ENCODE peak calls at places on chromosomes 6 and 20, in seven cellular contexts. One of them, this sample, is unnamed.
A peak's percentile ranks its signal among the peaks of the same experiment; 100 is the strongest.

GRCh38 chr6:41581381-41581991 is 35.3 kb downstream of the FOXP4 start:
- DNase-seq in lower leg skin: no peak
- DNase-seq in Calu3: no peak
- DNase-seq in BE2C: peak; percentile 89
- DNase-seq in omental fat pad: no peak
- DNase-seq in fibroblast of lung: peak; percentile 80
- DNase-seq in mesothelial cell of epicardium: no peak
- DNase-seq in this sample: no peak

GRCh38 chr20:37917436-37917835 is 14.5 kb downstream of the VSTM2L start:
- DNase-seq in lower leg skin: no peak
- DNase-seq in Calu3: no peak
- DNase-seq in BE2C: no peak
- DNase-seq in omental fat pad: no peak
- DNase-seq in fibroblast of lung: no peak
- DNase-seq in mesothelial cell of epicardium: no peak
- DNase-seq in this sample: no peak

GRCh38 chr20:25382704-25383370 is 7.8 kb downstream of the ABHD12 start:
- DNase-seq in lower leg skin: no peak
- DNase-seq in Calu3: no peak
- DNase-seq in BE2C: no peak
- DNase-seq in omental fat pad: no peak
- DNase-seq in fibroblast of lung: no peak
- DNase-seq in mesothelial cell of epicardium: no peak
- DNase-seq in this sample: no peak

GRCh38 chr6:140932909-140933308 is 1199.8 kb upstream of the GJE1 start:
- DNase-seq in lower leg skin: no peak
- DNase-seq in Calu3: no peak
- DNase-seq in BE2C: no peak
- DNase-seq in omental fat pad: no peak
- DNase-seq in fibroblast of lung: no peak
- DNase-seq in mesothelial cell of epicardium: no peak
- DNase-seq in this sample: no peak

GRCh38 chr6:47372318-47372717 is 62.6 kb upstream of the TNFRSF21 start:
- DNase-seq in lower leg skin: no peak
- DNase-seq in Calu3: no peak
- DNase-seq in BE2C: no peak
- DNase-seq in omental fat pad: no peak
- DNase-seq in fibroblast of lung: no peak
- DNase-seq in mesothelial cell of epicardium: no peak
- DNase-seq in this sample: no peak

GRCh38 chr6:82588020-82588419 is 224.4 kb downstream of the TPBG start:
- DNase-seq in lower leg skin: no peak
- DNase-seq in Calu3: no peak
- DNase-seq in BE2C: no peak
- DNase-seq in omental fat pad: no peak
- DNase-seq in fibroblast of lung: no peak
- DNase-seq in mesothelial cell of epicardium: no peak
- DNase-seq in this sample: no peak

GRCh38 chr20:18011951-18012645 is 43.3 kb downstream of the MGME1 start:
- DNase-seq in lower leg skin: no peak
- DNase-seq in Calu3: no peak
- DNase-seq in BE2C: no peak
- DNase-seq in omental fat pad: no peak
- DNase-seq in fibroblast of lung: no peak
- DNase-seq in mesothelial cell of epicardium: no peak
- DNase-seq in this sample: no peak

GRCh38 chr6:160462116-160462515 is 113.9 kb downstream of the SLC22A3 start:
- DNase-seq in lower leg skin: no peak
- DNase-seq in Calu3: no peak
- DNase-seq in BE2C: no peak
- DNase-seq in omental fat pad: no peak
- DNase-seq in fibroblast of lung: no peak
- DNase-seq in mesothelial cell of epicardium: no peak
- DNase-seq in this sample: no peak

GRCh38 chr6:17278289-17279061 is 2.7 kb upstream of the RBM24 start:
- DNase-seq in lower leg skin: no peak
- DNase-seq in Calu3: no peak
- DNase-seq in BE2C: no peak
- DNase-seq in omental fat pad: no peak
- DNase-seq in fibroblast of lung: peak; percentile 47
- DNase-seq in mesothelial cell of epicardium: no peak
- DNase-seq in this sample: no peak

GRCh38 chr20:10080554-10080953 is 45.8 kb downstream of the ANKEF1 start:
- DNase-seq in lower leg skin: no peak
- DNase-seq in Calu3: no peak
- DNase-seq in BE2C: no peak
- DNase-seq in omental fat pad: no peak
- DNase-seq in fibroblast of lung: no peak
- DNase-seq in mesothelial cell of epicardium: no peak
- DNase-seq in this sample: no peak

GRCh38 chr20:37393863-37394542 is 48.1 kb downstream of the SRC start:
- DNase-seq in lower leg skin: no peak
- DNase-seq in Calu3: no peak
- DNase-seq in BE2C: peak; percentile 14
- DNase-seq in omental fat pad: no peak
- DNase-seq in fibroblast of lung: no peak
- DNase-seq in mesothelial cell of epicardium: no peak
- DNase-seq in this sample: no peak

GRCh38 chr6:71513036-71513435 is 224.4 kb downstream of the OGFRL1 start:
- DNase-seq in lower leg skin: no peak
- DNase-seq in Calu3: no peak
- DNase-seq in BE2C: no peak
- DNase-seq in omental fat pad: no peak
- DNase-seq in fibroblast of lung: no peak
- DNase-seq in mesothelial cell of epicardium: no peak
- DNase-seq in this sample: no peak

GRCh38 chr6:141260627-141261015 is 872.1 kb upstream of the GJE1 start:
- DNase-seq in lower leg skin: no peak
- DNase-seq in Calu3: no peak
- DNase-seq in BE2C: no peak
- DNase-seq in omental fat pad: no peak
- DNase-seq in fibroblast of lung: no peak
- DNase-seq in mesothelial cell of epicardium: no peak
- DNase-seq in this sample: no peak

GRCh38 chr6:21664263-21665081 is 70.9 kb downstream of the SOX4 start:
- DNase-seq in lower leg skin: no peak
- DNase-seq in Calu3: peak; percentile 54
- DNase-seq in BE2C: peak; percentile 27
- DNase-seq in omental fat pad: no peak
- DNase-seq in fibroblast of lung: no peak
- DNase-seq in mesothelial cell of epicardium: peak; percentile 67
- DNase-seq in this sample: no peak

GRCh38 chr6:7468382-7469081 is 72.9 kb upstream of the DSP start:
- DNase-seq in lower leg skin: no peak
- DNase-seq in Calu3: peak; percentile 5
- DNase-seq in BE2C: peak; percentile 60
- DNase-seq in omental fat pad: peak; percentile 32
- DNase-seq in fibroblast of lung: peak; percentile 23
- DNase-seq in mesothelial cell of epicardium: no peak
- DNase-seq in this sample: peak; percentile 9

GRCh38 chr20:52031206-52031573 is 160.4 kb downstream of the ZFP64 start:
- DNase-seq in lower leg skin: no peak
- DNase-seq in Calu3: no peak
- DNase-seq in BE2C: no peak
- DNase-seq in omental fat pad: no peak
- DNase-seq in fibroblast of lung: peak; percentile 33
- DNase-seq in mesothelial cell of epicardium: no peak
- DNase-seq in this sample: no peak

GRCh38 chr6:113102761-113103160 is 754.4 kb upstream of the MARCKS start:
- DNase-seq in lower leg skin: no peak
- DNase-seq in Calu3: no peak
- DNase-seq in BE2C: no peak
- DNase-seq in omental fat pad: no peak
- DNase-seq in fibroblast of lung: peak; percentile 39
- DNase-seq in mesothelial cell of epicardium: no peak
- DNase-seq in this sample: no peak

GRCh38 chr6:44652551-44652950 is 265.0 kb downstream of the CDC5L start:
- DNase-seq in lower leg skin: no peak
- DNase-seq in Calu3: no peak
- DNase-seq in BE2C: no peak
- DNase-seq in omental fat pad: no peak
- DNase-seq in fibroblast of lung: no peak
- DNase-seq in mesothelial cell of epicardium: no peak
- DNase-seq in this sample: no peak

GRCh38 chr6:68497927-68498326 is 137.2 kb upstream of the ADGRB3 start:
- DNase-seq in lower leg skin: no peak
- DNase-seq in Calu3: no peak
- DNase-seq in BE2C: no peak
- DNase-seq in omental fat pad: no peak
- DNase-seq in fibroblast of lung: peak; percentile 70
- DNase-seq in mesothelial cell of epicardium: no peak
- DNase-seq in this sample: no peak

GRCh38 chr6:135506270-135506997 is 8.9 kb upstream of the AHI1 start:
- DNase-seq in lower leg skin: no peak
- DNase-seq in Calu3: peak; percentile 8
- DNase-seq in BE2C: no peak
- DNase-seq in omental fat pad: no peak
- DNase-seq in fibroblast of lung: peak; percentile 85
- DNase-seq in mesothelial cell of epicardium: no peak
- DNase-seq in this sample: no peak

GRCh38 chr6:12717356-12717755 is 789 bp downstream of the PHACTR1 start:
- DNase-seq in lower leg skin: no peak
- DNase-seq in Calu3: no peak
- DNase-seq in BE2C: no peak
- DNase-seq in omental fat pad: no peak
- DNase-seq in fibroblast of lung: no peak
- DNase-seq in mesothelial cell of epicardium: no peak
- DNase-seq in this sample: no peak

GRCh38 chr20:34293589-34293988 is 9.6 kb downstream of the AHCY start:
- DNase-seq in lower leg skin: no peak
- DNase-seq in Calu3: no peak
- DNase-seq in BE2C: no peak
- DNase-seq in omental fat pad: no peak
- DNase-seq in fibroblast of lung: no peak
- DNase-seq in mesothelial cell of epicardium: no peak
- DNase-seq in this sample: no peak

DNA sequence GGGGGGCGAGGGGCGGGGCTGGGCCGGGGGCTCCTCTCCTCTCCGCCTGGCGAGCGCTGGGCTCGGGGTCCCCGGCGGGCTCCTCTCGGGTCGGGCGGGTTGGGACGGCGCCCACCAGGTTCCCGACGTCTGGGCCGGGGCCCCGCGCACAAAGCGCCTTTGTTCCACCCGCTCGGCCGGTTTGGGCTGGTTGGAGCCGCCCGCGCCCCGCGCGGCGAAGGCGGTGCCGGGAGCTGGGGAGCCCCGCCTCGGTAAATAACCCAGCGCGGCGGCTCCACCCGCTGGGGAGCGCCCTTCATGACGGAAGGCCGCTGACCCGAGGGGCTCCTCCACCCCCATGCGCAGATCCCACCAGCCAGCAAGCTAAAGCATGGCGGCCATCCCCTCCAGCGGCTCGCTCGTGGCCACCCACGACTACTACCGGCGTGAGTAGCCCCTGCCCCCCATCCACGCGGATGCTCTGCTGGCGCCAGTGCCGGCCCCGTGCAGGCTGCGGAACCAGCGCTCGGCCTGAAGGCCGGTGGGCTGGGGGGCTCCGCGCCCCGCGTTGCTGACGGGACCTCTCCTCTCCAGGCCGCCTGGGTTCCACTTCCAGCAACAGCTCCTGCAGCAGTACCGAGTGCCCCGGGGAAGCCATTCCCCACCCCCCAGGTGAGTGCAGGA is 505 bp downstream of the PPDPF start:
- DNase-seq in lower leg skin: peak; percentile 74
- DNase-seq in Calu3: peak; percentile 98
- DNase-seq in BE2C: peak; percentile 71
- DNase-seq in omental fat pad: no peak
- DNase-seq in fibroblast of lung: peak; percentile 65
- DNase-seq in mesothelial cell of epicardium: peak; percentile 70
- DNase-seq in this sample: no peak
- TF ChIP-seq CTCF in lower leg skin: no peak
- TF ChIP-seq CTCF in Calu3: no peak
- TF ChIP-seq CTCF in BE2C: no peak
- TF ChIP-seq CTCF in omental fat pad: no peak
- TF ChIP-seq CTCF in fibroblast of lung: no peak
- TF ChIP-seq CTCF in mesothelial cell of epicardium: no peak
- TF ChIP-seq CTCF in this sample: peak; percentile 22

DNA sequence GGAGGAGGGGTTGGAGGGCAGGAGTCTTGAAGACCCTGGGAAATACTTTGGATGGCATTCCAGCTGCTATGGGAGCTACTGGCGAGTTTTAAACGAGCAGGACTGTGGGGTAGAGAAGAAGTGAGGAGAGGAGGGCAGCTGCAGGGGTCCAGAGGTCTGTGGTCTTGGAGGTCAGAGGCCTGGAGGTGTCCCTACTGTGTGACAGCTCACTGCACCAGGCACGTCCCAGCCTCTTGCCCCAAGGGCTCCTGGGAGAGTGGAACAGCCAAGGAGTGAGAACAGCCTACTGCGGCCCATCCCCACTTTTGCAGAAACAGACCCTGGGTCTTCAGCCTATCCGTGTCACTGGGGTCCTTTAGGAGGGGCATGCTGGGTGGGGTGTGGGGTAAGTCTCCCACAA is 2.9 kb upstream of the NOL4L start:
- DNase-seq in lower leg skin: no peak
- DNase-seq in Calu3: no peak
- DNase-seq in BE2C: no peak
- DNase-seq in omental fat pad: no peak
- DNase-seq in fibroblast of lung: no peak
- DNase-seq in mesothelial cell of epicardium: no peak
- DNase-seq in this sample: no peak
- TF ChIP-seq CTCF in lower leg skin: no peak
- TF ChIP-seq CTCF in Calu3: no peak
- TF ChIP-seq CTCF in BE2C: no peak
- TF ChIP-seq CTCF in omental fat pad: no peak
- TF ChIP-seq CTCF in fibroblast of lung: no peak
- TF ChIP-seq CTCF in mesothelial cell of epicardium: no peak
- TF ChIP-seq CTCF in this sample: no peak

GRCh38 chr20:775679-776135 is 7.4 kb upstream of the SLC52A3 start:
- DNase-seq in lower leg skin: no peak
- DNase-seq in Calu3: peak; percentile 75
- DNase-seq in BE2C: no peak
- DNase-seq in omental fat pad: no peak
- DNase-seq in fibroblast of lung: no peak
- DNase-seq in mesothelial cell of epicardium: no peak
- DNase-seq in this sample: no peak
- TF ChIP-seq CTCF in lower leg skin: no peak
- TF ChIP-seq CTCF in Calu3: no peak
- TF ChIP-seq CTCF in BE2C: no peak
- TF ChIP-seq CTCF in omental fat pad: no peak
- TF ChIP-seq CTCF in fibroblast of lung: no peak
- TF ChIP-seq CTCF in mesothelial cell of epicardium: no peak
- TF ChIP-seq CTCF in this sample: no peak

DNA sequence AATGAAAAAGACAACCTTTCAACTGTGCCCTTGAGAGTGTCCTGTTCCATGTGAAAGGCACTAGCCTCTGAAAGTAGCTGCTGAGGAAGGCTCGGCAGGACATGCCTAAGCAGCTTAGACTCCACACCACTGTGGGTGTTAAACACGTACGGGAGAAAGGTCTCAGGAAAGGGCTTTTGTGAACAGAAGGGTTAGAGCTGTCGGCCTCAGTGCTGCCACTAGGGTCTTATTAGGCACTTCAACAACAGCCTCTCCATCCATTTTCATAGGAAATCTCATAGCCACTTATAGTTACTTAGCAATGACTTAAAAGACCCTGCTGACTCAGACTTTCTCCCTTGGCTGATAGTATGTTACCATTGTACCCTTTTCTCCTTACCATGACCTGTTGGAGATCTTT is 662.8 kb downstream of the TBC1D32 start:
- DNase-seq in lower leg skin: no peak
- DNase-seq in Calu3: no peak
- DNase-seq in BE2C: peak; percentile 5
- DNase-seq in omental fat pad: no peak
- DNase-seq in fibroblast of lung: no peak
- DNase-seq in mesothelial cell of epicardium: no peak
- DNase-seq in this sample: no peak
- TF ChIP-seq CTCF in lower leg skin: no peak
- TF ChIP-seq CTCF in Calu3: no peak
- TF ChIP-seq CTCF in BE2C: no peak
- TF ChIP-seq CTCF in omental fat pad: no peak
- TF ChIP-seq CTCF in fibroblast of lung: no peak
- TF ChIP-seq CTCF in mesothelial cell of epicardium: no peak
- TF ChIP-seq CTCF in this sample: no peak

This sample was measured in AG04449.